ENCODE peak calls at places on chromosomes 16 and 17, in seven cellular contexts. V, A, H, E, D, K and G are unnamed samples.

GRCh38 chr17:29546085-29546484 is 20.8 kb downstream of the ABHD15 start:
- DNase-seq in V (peak), A (no peak), H (no peak), E (no peak), D (no peak), K (no peak), G (no peak)

GRCh38 chr17:79658811-79659207 is 48.0 kb upstream of the RBFOX3 start:
- DNase-seq in V (no peak), A (no peak), H (no peak), E (no peak), D (peak), K (peak), G (peak)

GRCh38 chr17:16515933-16516332 is 23.9 kb upstream of the LRRC75A start:
- DNase-seq in V (no peak), A (no peak), H (no peak), E (no peak), D (no peak), K (no peak), G (no peak)

GRCh38 chr17:32792207-32792606 is 84.7 kb downstream of the MYO1D start:
- DNase-seq in V (no peak), A (no peak), H (no peak), E (no peak), D (no peak), K (no peak), G (no peak)

GRCh38 chr17:63480826-63481487 is 4.1 kb downstream of the ACE start:
- DNase-seq in V (no peak), A (no peak), H (no peak), E (no peak), D (no peak), K (no peak), G (no peak)

GRCh38 chr16:3092501-3092991 is 6.5 kb downstream of the ZSCAN10 start:
- DNase-seq in V (no peak), A (no peak), H (no peak), E (no peak), D (no peak), K (no peak), G (peak)

GRCh38 chr17:34645636-34646035 is 66.3 kb downstream of the TMEM132E start:
- DNase-seq in V (no peak), A (no peak), H (no peak), E (no peak), D (no peak), K (no peak), G (peak)

GRCh38 chr16:57203451-57203850 is 17.3 kb downstream of the RSPRY1 start:
- DNase-seq in V (no peak), A (no peak), H (no peak), E (no peak), D (no peak), K (no peak), G (no peak)

GRCh38 chr17:76582660-76583059 is 3.0 kb downstream of the ST6GALNAC2 start:
- DNase-seq in V (no peak), A (no peak), H (no peak), E (no peak), D (no peak), K (no peak), G (no peak)

GRCh38 chr17:47935961-47936360 is 5.4 kb upstream of the PNPO start:
- DNase-seq in V (peak), A (no peak), H (no peak), E (no peak), D (peak), K (no peak), G (peak)

GRCh38 chr17:48583708-48584582 is 5.8 kb upstream of the HOXB4 start:
- DNase-seq in V (peak), A (no peak), H (no peak), E (no peak), D (no peak), K (no peak), G (no peak)

GRCh38 chr17:14793237-14793636 is 471.9 kb downstream of the PMP22 start:
- DNase-seq in V (peak), A (no peak), H (no peak), E (no peak), D (peak), K (no peak), G (no peak)

GRCh38 chr16:11257131-11257938 is 1.3 kb upstream of the SOCS1 start:
- DNase-seq in V (peak), A (no peak), H (peak), E (peak), D (peak), K (peak), G (peak)

GRCh38 chr16:22634913-22635312 is 124.2 kb downstream of the NPIPB5 start:
- DNase-seq in V (no peak), A (no peak), H (no peak), E (no peak), D (no peak), K (peak), G (no peak)

GRCh38 chr17:40341808-40342574 is 22.5 kb downstream of the GJD3 start:
- DNase-seq in V (peak), A (no peak), H (no peak), E (peak), D (no peak), K (peak), G (peak)

GRCh38 chr16:89798126-89798525 is 18.3 kb downstream of the FANCA start:
- DNase-seq in V (no peak), A (no peak), H (no peak), E (no peak), D (no peak), K (no peak), G (no peak)

GRCh38 chr17:67377727-67378443 is 804 bp downstream of the PITPNC1 start:
- DNase-seq in V (peak), A (peak), H (peak), E (peak), D (no peak), K (peak), G (peak)

GRCh38 chr16:82439678-82440293 is 187.0 kb upstream of the CDH13 start:
- DNase-seq in V (peak), A (no peak), H (no peak), E (no peak), D (no peak), K (peak), G (peak)

GRCh38 chr16:10162981-10163380 is 19.2 kb downstream of the GRIN2A start:
- DNase-seq in V (no peak), A (no peak), H (no peak), E (no peak), D (no peak), K (no peak), G (no peak)

GRCh38 chr17:39169101-39169500 is 3.1 kb upstream of the ARL5C start:
- DNase-seq in V (no peak), A (no peak), H (no peak), E (no peak), D (no peak), K (no peak), G (no peak)

GRCh38 chr17:1907818-1908698 is 78.3 kb downstream of the RPA1 start:
- DNase-seq in V (peak), A (no peak), H (peak), E (no peak), D (no peak), K (peak), G (peak)

GRCh38 chr16:87325480-87325879 is 8.3 kb upstream of the C16orf95 start:
- DNase-seq in V (no peak), A (no peak), H (no peak), E (no peak), D (no peak), K (no peak), G (no peak)

GRCh38 chr16:85398688-85399582 is 214.2 kb upstream of the GSE1 start:
- DNase-seq in V (no peak), A (no peak), H (no peak), E (no peak), D (no peak), K (no peak), G (no peak)

GRCh38 chr17:14947671-14948070 is 317.5 kb downstream of the PMP22 start:
- DNase-seq in V (no peak), A (no peak), H (no peak), E (no peak), D (no peak), K (no peak), G (no peak)

GRCh38 chr16:4323845-4324478 is 8.1 kb downstream of the GLIS2 start:
- DNase-seq in V (no peak), A (no peak), H (no peak), E (no peak), D (no peak), K (peak), G (no peak)

GRCh38 chr16:60902114-60902513 is 1134.1 kb downstream of the CDH8 start:
- DNase-seq in V (no peak), A (no peak), H (no peak), E (no peak), D (no peak), K (no peak), G (no peak)